ENCODE peak calls at places on chromosomes 1 and 21, in seven cellular contexts. H, U, N, G, A, L and T are unnamed samples.

GRCh38 chr1:16907870-16908758 is 12.3 kb downstream of the RNU1-2 start:
- DNase-seq in G (no peak), H (no peak), U (no peak), L (no peak), N (no peak), A (no peak), T (no peak)

GRCh38 chr1:221715321-221716169 is 26.3 kb downstream of the DUSP10 start:
- DNase-seq in U (no peak), H (no peak), N (no peak), L (no peak), A (no peak), G (no peak), T (peak; percentile 35)

GRCh38 chr1:111541721-111542120 is 38.3 kb upstream of the ADORA3 start:
- DNase-seq in G (no peak), U (no peak), H (no peak), L (no peak), N (no peak), A (no peak), T (no peak)

GRCh38 chr1:178057131-178057765 is 36.7 kb upstream of the RASAL2 start:
- DNase-seq in G (no peak), N (no peak), U (no peak), A (no peak), L (no peak), H (no peak), T (no peak)

GRCh38 chr1:177368255-177368654 is 197.5 kb downstream of the BRINP2 start:
- DNase-seq in L (no peak), N (no peak), H (no peak), U (no peak), A (no peak), G (no peak), T (no peak)

GRCh38 chr21:37166733-37167132 is 93.7 kb downstream of the TTC3 start:
- DNase-seq in L (no peak), G (no peak), A (peak; percentile 4), N (no peak), U (no peak), H (no peak), T (no peak)

GRCh38 chr1:28602536-28603439 is 10.7 kb downstream of the RAB42 start:
- DNase-seq in U (peak; percentile 45), N (peak; percentile 63), L (no peak), G (peak; percentile 55), H (no peak), A (no peak), T (peak; percentile 81)

GRCh38 chr1:202130275-202130646 is 7.5 kb downstream of the GPR37L1 start:
- DNase-seq in L (no peak), G (peak; percentile 72), U (no peak), N (no peak), H (no peak), A (no peak), T (peak; percentile 99)

GRCh38 chr1:230542054-230542453 is 100.2 kb upstream of the COG2 start:
- DNase-seq in A (no peak), H (no peak), G (no peak), U (no peak), N (no peak), L (no peak), T (no peak)

GRCh38 chr1:180042994-180043622 is 88.5 kb downstream of the CEP350 start:
- DNase-seq in L (no peak), G (no peak), H (no peak), N (no peak), A (peak; percentile 7), U (peak; percentile 34), T (no peak)

GRCh38 chr1:194043984-194044755 is 857.8 kb upstream of the B3GALT2 start:
- DNase-seq in U (no peak), L (no peak), H (no peak), G (no peak), N (no peak), A (no peak), T (no peak)

GRCh38 chr1:37274896-37275631 is 199.3 kb upstream of the ZC3H12A start:
- DNase-seq in N (no peak), H (no peak), G (no peak), U (no peak), A (no peak), L (no peak), T (no peak)

GRCh38 chr1:162383516-162383915 is 2.0 kb downstream of the C1orf226 start:
- DNase-seq in N (no peak), A (no peak), G (no peak), L (no peak), U (no peak), H (no peak), T (no peak)

GRCh38 chr1:101200513-101200912 is 36.3 kb upstream of the S1PR1 start:
- DNase-seq in N (no peak), L (no peak), G (no peak), H (no peak), A (peak; percentile 93), U (peak; percentile 70), T (no peak)

GRCh38 chr1:80248886-80249285 is 1242.4 kb upstream of the ADGRL4 start:
- DNase-seq in N (no peak), G (no peak), H (no peak), U (no peak), L (no peak), A (no peak), T (no peak)

GRCh38 chr1:205199090-205199930 is 12.2 kb downstream of the DSTYK start:
- DNase-seq in L (no peak), G (no peak), A (no peak), H (no peak), N (no peak), U (peak; percentile 51), T (peak; percentile 40)

GRCh38 chr1:79197421-79197820 is 190.9 kb upstream of the ADGRL4 start:
- DNase-seq in G (no peak), N (no peak), A (peak; percentile 20), H (no peak), U (no peak), L (no peak), T (no peak)